ENCODE peak calls at places on chromosomes 2 and 18, in eight cellular contexts. M is NCI-H460; T is epithelial cell of esophagus; Y is stomach; A is activated CD8-positive, alpha-beta memory T cell treated with anti-CD3 and anti-CD28 coated beads for 4 hours; D is astrocyte of the spinal cord; X is A172; K is coronary artery. Q is an unnamed sample.

GRCh38 chr2:221397179-221397578 is 174.9 kb downstream of the EPHA4 start:
- DNase-seq in K (no peak), D (no peak), M (no peak), Y (no peak), A (no peak), X (peak), T (peak), Q (no peak)

GRCh38 chr2:163191372-163191771 is 352.8 kb upstream of the KCNH7 start:
- DNase-seq in X (peak), Y (no peak), K (no peak), D (peak), T (peak), A (no peak), M (peak), Q (no peak)

GRCh38 chr2:55618649-55619055 is 1.2 kb upstream of the PPP4R3B start:
- DNase-seq in T (peak), K (peak), A (peak), M (peak), X (peak), Y (peak), D (peak), Q (no peak)

GRCh38 chr2:118050386-118050785 is 36.5 kb upstream of the CCDC93 start:
- DNase-seq in T (no peak), A (no peak), Y (no peak), X (peak), D (peak), M (no peak), K (no peak), Q (no peak)

GRCh38 chr18:49768051-49768391 is 45.3 kb downstream of the ACAA2 start:
- DNase-seq in X (peak), D (peak), A (no peak), M (peak), Y (peak), T (peak), K (no peak), Q (peak)

GRCh38 chr2:8461341-8461740 is 220.5 kb upstream of the ID2 start:
- DNase-seq in T (no peak), M (no peak), Y (peak), A (no peak), K (peak), D (no peak), X (no peak), Q (no peak)

GRCh38 chr2:6772366-6772710 is 93.4 kb downstream of the CMPK2 start:
- DNase-seq in X (peak), A (no peak), T (peak), M (no peak), K (no peak), D (peak), Y (no peak), Q (no peak)

GRCh38 chr2:237677951-237678481 is 50.6 kb downstream of the LRRFIP1 start:
- DNase-seq in K (no peak), D (peak), A (no peak), X (no peak), M (no peak), T (no peak), Y (no peak), Q (no peak)

GRCh38 chr2:39061280-39061679 is 59.6 kb downstream of the SOS1 start:
- DNase-seq in X (no peak), A (no peak), M (no peak), D (no peak), K (no peak), Y (no peak), T (no peak), Q (no peak)

GRCh38 chr2:20214566-20215182 is 10.3 kb downstream of the SDC1 start:
- DNase-seq in D (no peak), Y (no peak), X (no peak), A (no peak), T (peak), M (no peak), K (no peak), Q (no peak)

GRCh38 chr2:7191927-7192326 is 274.7 kb downstream of the RNF144A start:
- DNase-seq in K (no peak), A (no peak), Y (no peak), D (peak), M (no peak), T (peak), X (peak), Q (no peak)

GRCh38 chr2:100924520-100925451 is 77.3 kb upstream of the RPL31 start:
- DNase-seq in X (peak), M (no peak), T (no peak), D (peak), A (no peak), K (peak), Y (peak), Q (no peak)

GRCh38 chr2:64617631-64618151 is 36.0 kb downstream of the SERTAD2 start:
- DNase-seq in X (no peak), Y (peak), T (no peak), K (no peak), A (no peak), D (no peak), M (no peak), Q (no peak)

GRCh38 chr18:2909431-2910140 is 62.8 kb downstream of the EMILIN2 start:
- DNase-seq in Y (no peak), T (no peak), D (no peak), A (no peak), M (no peak), X (no peak), K (peak), Q (no peak)

GRCh38 chr2:184449760-184450159 is 148.6 kb upstream of the ZNF804A start:
- DNase-seq in M (no peak), T (no peak), D (no peak), A (no peak), Y (no peak), X (no peak), K (no peak), Q (no peak)

GRCh38 chr2:205706769-205707375 is 24.6 kb downstream of the NRP2 start:
- DNase-seq in T (peak), D (peak), M (peak), A (no peak), K (no peak), X (peak), Y (no peak), Q (no peak)

GRCh38 chr18:78423776-78424175 is 555.8 kb upstream of the SALL3 start:
- DNase-seq in M (no peak), T (no peak), A (no peak), Y (no peak), D (no peak), K (no peak), X (no peak), Q (no peak)

GRCh38 chr2:97792416-97792815 is 79.0 kb downstream of the ZAP70 start:
- DNase-seq in A (no peak), M (no peak), T (no peak), K (no peak), Y (no peak), X (no peak), D (no peak), Q (no peak)

GRCh38 chr18:44680271-44681038 is at the start of gene SETBP1:
- DNase-seq in T (peak), Y (peak), M (no peak), A (no peak), K (peak), D (peak), X (no peak), Q (no peak)

GRCh38 chr2:54845514-54845913 is 122.1 kb downstream of the EML6 start:
- DNase-seq in D (peak), A (no peak), Y (no peak), M (no peak), T (no peak), K (no peak), X (no peak), Q (no peak)

GRCh38 chr2:105595536-105595935 is 149.2 kb upstream of the NCK2 start:
- DNase-seq in K (no peak), T (peak), Y (no peak), M (no peak), D (no peak), A (no peak), X (peak), Q (no peak)

GRCh38 chr2:217902281-217903141 is 100.3 kb downstream of the TNS1 start:
- DNase-seq in X (no peak), K (peak), D (peak), Y (peak), T (peak), A (no peak), M (no peak), Q (no peak)

GRCh38 chr2:176188218-176188968 is at the start of gene HOXD1:
- DNase-seq in M (peak), K (no peak), Y (no peak), D (no peak), A (no peak), T (peak), X (no peak), Q (no peak)

GRCh38 chr2:233413529-233414272 is 59.4 kb downstream of the DGKD start:
- DNase-seq in X (peak), Y (peak), K (peak), D (peak), T (peak), A (peak), M (peak), Q (no peak)

GRCh38 chr2:120661551-120661950 is 74.1 kb upstream of the GLI2 start:
- DNase-seq in T (peak), A (no peak), D (no peak), Y (peak), M (no peak), X (no peak), K (peak), Q (no peak)

GRCh38 chr2:8169443-8169842 is 512.4 kb upstream of the ID2 start:
- DNase-seq in Y (no peak), A (no peak), X (no peak), M (no peak), K (no peak), T (no peak), D (peak), Q (no peak)

GRCh38 chr18:23574611-23575308 is 11.5 kb downstream of the NPC1 start:
- DNase-seq in Y (no peak), T (no peak), A (no peak), K (no peak), X (no peak), M (no peak), D (no peak), Q (no peak)

GRCh38 chr2:181457741-181458425 is 697 bp downstream of the ITGA4 start:
- DNase-seq in D (peak), M (no peak), T (peak), K (peak), X (peak), Y (peak), A (peak), Q (no peak)

GRCh38 chr2:115921541-115921940 is 1479.1 kb downstream of the DPP10 start:
- DNase-seq in T (no peak), D (no peak), Y (no peak), X (no peak), M (no peak), A (no peak), K (no peak), Q (no peak)

GRCh38 chr18:50950626-50951025 is 17.2 kb upstream of the ELAC1 start:
- DNase-seq in T (no peak), K (no peak), A (no peak), Y (no peak), M (no peak), X (no peak), D (no peak), Q (no peak)

GRCh38 chr2:85600235-85600575 is 2.3 kb downstream of the TMEM150A start:
- DNase-seq in A (no peak), M (no peak), T (no peak), Y (no peak), K (no peak), D (no peak), X (no peak), Q (no peak)

GRCh38 chr18:30712383-30712782 is 330.2 kb downstream of the DSC3 start:
- DNase-seq in Y (no peak), A (no peak), K (no peak), D (no peak), T (no peak), M (no peak), X (no peak), Q (no peak)

GRCh38 chr2:181457121-181457740 is at the start of gene ITGA4:
- DNase-seq in T (peak), D (peak), M (peak), A (peak), K (peak), X (peak), Y (peak), Q (no peak)

GRCh38 chr2:227804970-227805369 is 8.7 kb upstream of the CCL20 start:
- DNase-seq in D (peak), K (no peak), A (no peak), M (no peak), Y (no peak), T (no peak), X (no peak), Q (no peak)

GRCh38 chr2:166653185-166653813 is 159.2 kb upstream of the SCN7A start:
- DNase-seq in X (peak), M (no peak), A (no peak), T (peak), K (no peak), Y (no peak), D (peak), Q (no peak)

GRCh38 chr2:214005337-214005736 is 405.5 kb upstream of the VWC2L start:
- DNase-seq in D (peak), X (peak), K (no peak), M (no peak), A (no peak), T (peak), Y (no peak), Q (no peak)